ENCODE peak calls at places on chromosomes 6 and 20, in nine cellular contexts. V, Q, F, B, D, A, T, Z and L are unnamed samples.

GRCh38 chr6:101429291-101429690 is 35.8 kb downstream of the GRIK2 start:
- DNase-seq in A (no peak), Q (no peak), Z (peak; percentile 45), D (no peak), F (no peak), B (no peak), V (no peak), T (no peak), L (peak; percentile 34)

GRCh38 chr6:169253341-169253740 is 305 bp downstream of the THBS2 start:
- DNase-seq in Q (no peak), B (no peak), Z (no peak), T (no peak), D (no peak), A (no peak), V (no peak), F (no peak), L (peak; percentile 32)

GRCh38 chr6:18147160-18147559 is 7.7 kb downstream of the TPMT start:
- DNase-seq in Z (no peak), A (no peak), T (no peak), D (peak; percentile 47), Q (no peak), B (no peak), F (no peak), V (no peak), L (peak; percentile 26)

GRCh38 chr6:136228811-136229210 is 21.3 kb downstream of the MTFR2 start:
- DNase-seq in A (no peak), Q (no peak), T (no peak), B (no peak), Z (no peak), F (no peak), V (no peak), D (no peak), L (no peak)

GRCh38 chr20:31862157-31862470 is 8.2 kb downstream of the DUSP15 start:
- DNase-seq in Q (no peak), A (no peak), Z (no peak), F (no peak), T (no peak), D (no peak), B (no peak), V (no peak), L (no peak)

GRCh38 chr6:161439093-161439492 is 165.2 kb upstream of the AGPAT4 start:
- DNase-seq in A (no peak), B (peak; percentile 44), D (peak; percentile 69), Q (no peak), T (peak; percentile 57), F (no peak), Z (peak; percentile 24), V (no peak), L (peak; percentile 94)

GRCh38 chr20:61758556-61759200 is 307.0 kb downstream of the TAF4 start:
- DNase-seq in T (no peak), A (no peak), D (no peak), F (no peak), Z (no peak), Q (no peak), V (no peak), B (no peak), L (no peak)

GRCh38 chr6:26454641-26455040 is 3.1 kb upstream of the BTN2A1 start:
- DNase-seq in V (no peak), Q (no peak), T (no peak), B (no peak), A (no peak), F (no peak), D (no peak), Z (no peak), L (no peak)

GRCh38 chr6:3575166-3575565 is 118.3 kb upstream of the SLC22A23 start:
- DNase-seq in V (no peak), Q (no peak), T (no peak), D (no peak), Z (peak; percentile 63), B (no peak), A (no peak), F (no peak), L (peak; percentile 74)

GRCh38 chr20:33130553-33130952 is 37.4 kb upstream of the BPIFA2 start:
- DNase-seq in F (no peak), V (no peak), A (no peak), Q (no peak), D (peak; percentile 98), B (no peak), T (no peak), Z (no peak), L (peak; percentile 75)

GRCh38 chr20:24102290-24102689 is 113.7 kb upstream of the GGTLC1 start:
- DNase-seq in A (no peak), Q (no peak), V (peak; percentile 46), Z (no peak), F (peak; percentile 16), D (no peak), B (no peak), T (no peak), L (no peak)

GRCh38 chr6:3318226-3318625 is 59.5 kb downstream of the PSMG4 start:
- DNase-seq in T (no peak), V (no peak), B (no peak), A (no peak), F (no peak), D (no peak), Q (no peak), Z (no peak), L (no peak)

GRCh38 chr20:25129428-25129827 is 47.5 kb upstream of the VSX1 start:
- DNase-seq in Q (no peak), Z (no peak), D (no peak), T (no peak), V (no peak), A (no peak), F (no peak), B (no peak), L (no peak)

GRCh38 chr6:84466521-84466920 is 239.1 kb upstream of the CEP162 start:
- DNase-seq in B (no peak), F (no peak), Z (no peak), D (no peak), V (no peak), Q (no peak), A (no peak), T (no peak), L (peak; percentile 76)

GRCh38 chr6:162699961-162700360 is 27.6 kb downstream of the PRKN start:
- DNase-seq in V (no peak), Z (no peak), T (no peak), B (no peak), A (no peak), F (no peak), Q (no peak), D (no peak), L (no peak)

GRCh38 chr6:77173472-77174074 is 289.7 kb downstream of the HTR1B start:
- DNase-seq in Z (no peak), F (no peak), Q (no peak), V (peak; percentile 13), B (no peak), D (no peak), T (no peak), A (no peak), L (no peak)

GRCh38 chr6:140537211-140537610 is 1162.8 kb upstream of the CITED2 start:
- DNase-seq in Q (no peak), A (no peak), D (no peak), T (no peak), Z (no peak), F (no peak), B (no peak), V (no peak), L (peak; percentile 62)